ENCODE peak calls at places on chromosomes 13 and 19, in five cellular contexts. Q is fibroblast of the conjunctiva; Y is hepatocyte; S is effector CD4-positive, alpha-beta T cell; I is ovary. X is an unnamed sample.

GRCh38 chr13:88068316-88068715 is 397.1 kb downstream of the SLITRK5 start:
- DNase-seq in Q (no peak), Y (no peak), S (no peak), I (no peak), X (no peak)

GRCh38 chr13:71513414-71514063 is 353.5 kb downstream of the DACH1 start:
- DNase-seq in Q (no peak), Y (no peak), S (no peak), I (no peak), X (no peak)

GRCh38 chr13:54092686-54093085 is 1064.1 kb downstream of the OLFM4 start:
- DNase-seq in Q (no peak), Y (no peak), S (no peak), I (no peak), X (no peak)

GRCh38 chr13:71577127-71577526 is 289.9 kb downstream of the DACH1 start:
- DNase-seq in Q (no peak), Y (no peak), S (no peak), I (no peak), X (no peak)

GRCh38 chr19:55619264-55619663 is 5.1 kb downstream of the ZNF784 start:
- DNase-seq in Q (no peak), Y (no peak), S (no peak), I (no peak), X (no peak)

GRCh38 chr19:17797397-17798201 is 2.7 kb downstream of the B3GNT3 start:
- DNase-seq in Q (no peak), Y (peak), S (no peak), I (no peak), X (no peak)

GRCh38 chr13:41459754-41460111 is 2.4 kb downstream of the RGCC start:
- DNase-seq in Q (no peak), Y (no peak), S (no peak), I (no peak), X (no peak)

GRCh38 chr19:55206664-55207500 is 2.4 kb downstream of the PTPRH start:
- DNase-seq in Q (peak), Y (peak), S (no peak), I (peak), X (peak)

GRCh38 chr13:46211521-46212351 is at the start of gene LRRC63:
- DNase-seq in Q (peak), Y (peak), S (peak), I (peak), X (peak)

GRCh38 chr19:3403489-3404323 is 37.3 kb downstream of the NFIC start:
- DNase-seq in Q (peak), Y (peak), S (no peak), I (peak), X (peak)

GRCh38 chr13:20526664-20527063 is 1.0 kb upstream of the CRYL1 start:
- DNase-seq in Q (no peak), Y (no peak), S (no peak), I (no peak), X (no peak)

GRCh38 chr19:12720851-12721655 is 2.7 kb downstream of the TNPO2 start:
- DNase-seq in Q (no peak), Y (peak), S (no peak), I (peak), X (no peak)

GRCh38 chr13:83150616-83151307 is 731.5 kb downstream of the SLITRK1 start:
- DNase-seq in Q (peak), Y (no peak), S (no peak), I (no peak), X (no peak)

GRCh38 chr13:89584058-89584457 is 1763.4 kb upstream of the MIR17HG start:
- DNase-seq in Q (peak), Y (no peak), S (no peak), I (no peak), X (no peak)

GRCh38 chr19:2291185-2291751 is 9.3 kb upstream of the PEAK3 start:
- DNase-seq in Q (no peak), Y (no peak), S (no peak), I (no peak), X (no peak)

GRCh38 chr13:39217471-39217870 is 179.2 kb downstream of the NHLRC3 start:
- DNase-seq in Q (no peak), Y (no peak), S (no peak), I (no peak), X (no peak)

GRCh38 chr13:21395953-21396352 is 63.1 kb downstream of the ZDHHC20 start:
- DNase-seq in Q (no peak), Y (no peak), S (no peak), I (no peak), X (no peak)

GRCh38 chr19:47047931-47048399 is 459 bp downstream of the TMEM160 start:
- DNase-seq in Q (peak), Y (peak), S (peak), I (peak), X (peak)

GRCh38 chr13:20798027-20798426 is 24.3 kb upstream of the EEF1AKMT1 start:
- DNase-seq in Q (no peak), Y (no peak), S (no peak), I (no peak), X (no peak)

GRCh38 chr13:30792257-30793000 is 57.1 kb downstream of the ALOX5AP start:
- DNase-seq in Q (peak), Y (peak), S (no peak), I (peak), X (peak)